ENCODE peak calls at places on chromosomes 5 and 9, in four cellular contexts. Y is right lobe of liver, H is MM.1S, J is endothelial cell of umbilical vein. Z is an unnamed sample. For H3K4me1, the result is how much of the 10 kb centered on the place peaks cover.

GRCh38 chr5:139961435-139962157 is 81.5 kb downstream of the NRG2 start:
- DNase-seq in H (no peak), J (no peak), Y (no peak), Z (no peak)

GRCh38 chr5:58871648-58872242 is 288.9 kb downstream of the RAB3C start:
- DNase-seq in J (peak), Y (no peak), H (peak), Z (no peak)

GRCh38 chr5:151924564-151925395 is at the start of gene GLRA1:
- DNase-seq in H (peak), Y (peak), J (peak), Z (peak)

GRCh38 chr9:128094166-128094949 is 26.3 kb downstream of the SLC25A25 start:
- DNase-seq in Y (peak), J (peak), H (no peak), Z (no peak)

GRCh38 chr9:34256104-34256503 is 73.0 kb downstream of the KIF24 start:
- DNase-seq in H (no peak), J (no peak), Y (no peak), Z (no peak)

GRCh38 chr9:98720402-98720801 is 11.7 kb upstream of the GABBR2 start:
- DNase-seq in H (no peak), Y (no peak), J (no peak), Z (no peak)

GRCh38 chr5:137761560-137761959 is 7.4 kb upstream of the HNRNPA0 start:
- DNase-seq in Y (no peak), H (no peak), J (no peak), Z (no peak)

GRCh38 chr9:215631-216155 is 1.0 kb downstream of the DOCK8 start:
- DNase-seq in H (no peak), Y (no peak), J (no peak), Z (no peak)

GRCh38 chr5:104247260-104247659 is 684.7 kb upstream of the NUDT12 start:
- DNase-seq in J (no peak), H (no peak), Y (no peak), Z (no peak)

GRCh38 chr5:1706021-1706420 is 93.6 kb downstream of the MRPL36 start:
- DNase-seq in Y (no peak), H (no peak), J (no peak), Z (no peak)

GRCh38 chr9:120925535-120926396 is 830 bp downstream of the TRAF1 start:
- DNase-seq in J (peak), H (no peak), Y (no peak), Z (no peak)

GRCh38 chr9:135678236-135679017 is 15.3 kb downstream of the LCN9 start:
- DNase-seq in J (no peak), Y (no peak), H (no peak), Z (no peak)

GRCh38 chr9:88722753-88723152 is 187.8 kb downstream of the NXNL2 start:
- DNase-seq in Y (no peak), J (peak), H (peak), Z (peak)

GRCh38 chr5:142897328-142897727 is 127.2 kb downstream of the ARHGAP26 start:
- DNase-seq in Y (no peak), H (no peak), J (no peak), Z (no peak)
- H3K4me1 ChIP-seq in Y (under half), H (under half), J (under half), Z (under half)

GRCh38 chr5:32155211-32155610 is 18.9 kb downstream of the GOLPH3 start:
- DNase-seq in Y (no peak), J (no peak), H (no peak), Z (no peak)

GRCh38 chr5:32156635-32157034 is 17.5 kb downstream of the GOLPH3 start:
- DNase-seq in H (no peak), Y (no peak), J (no peak), Z (no peak)

GRCh38 chr5:32151198-32151597 is 22.9 kb downstream of the GOLPH3 start:
- DNase-seq in H (no peak), Y (no peak), J (no peak), Z (no peak)

GRCh38 chr5:32157078-32157477 is 17.0 kb downstream of the GOLPH3 start:
- DNase-seq in Y (no peak), J (no peak), H (no peak), Z (no peak)

DNA sequence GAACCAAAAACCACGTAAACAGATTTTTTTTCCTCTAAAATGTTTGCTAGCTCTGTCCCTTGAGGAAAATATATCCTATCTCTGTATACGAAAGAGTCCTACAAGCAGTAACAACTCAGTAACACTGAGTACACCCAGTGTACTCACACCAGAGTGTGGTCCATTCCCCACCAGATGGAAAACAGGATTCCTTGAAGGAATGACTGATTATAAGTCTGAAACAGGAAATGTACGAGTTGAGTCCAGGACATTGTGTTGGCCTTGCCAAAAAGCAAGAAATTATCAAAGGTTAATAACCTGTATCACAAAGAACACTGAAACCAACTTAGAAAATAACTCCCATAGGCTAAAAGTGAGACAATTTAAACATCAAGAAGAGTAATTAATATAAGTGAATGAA is 20.4 kb downstream of the GOLPH3 start:
- DNase-seq in H (no peak), Y (no peak), J (peak), Z (no peak)
- H3K4me1 ChIP-seq in H (under half), Y (under half), J (under half), Z (under half)

DNA sequence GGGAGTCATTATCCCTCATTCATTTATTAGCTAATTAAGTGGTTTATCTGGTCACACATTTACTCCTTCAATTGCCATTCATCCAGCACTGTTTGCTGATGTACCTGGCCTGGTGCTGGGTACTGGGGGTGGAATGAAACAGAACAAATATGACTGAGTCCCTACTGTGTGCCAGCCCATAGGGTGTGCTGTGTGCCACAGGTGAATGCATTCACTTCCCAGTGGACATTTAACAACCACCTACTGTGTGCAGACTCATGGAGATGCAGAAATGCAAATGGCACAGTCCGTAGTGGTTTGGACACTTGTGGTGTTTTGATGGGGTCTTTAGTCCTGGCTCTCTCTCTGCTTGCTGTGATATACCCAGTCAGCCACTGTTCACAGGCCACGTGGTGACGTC is 10.5 kb downstream of the NEK6 start:
- DNase-seq in J (no peak), Y (no peak), H (no peak), Z (no peak)
- H3K4me1 ChIP-seq in J (half or more), Y (under half), H (under half), Z (under half)

GRCh38 chr9:107005201-107005600 is 142.2 kb downstream of the ZNF462 start:
- DNase-seq in H (no peak), Y (no peak), J (no peak), Z (no peak)
- H3K4me1 ChIP-seq in H (under half), Y (under half), J (under half), Z (under half)

GRCh38 chr5:179472641-179473040 is 77.7 kb upstream of the RUFY1 start:
- DNase-seq in H (no peak), Y (no peak), J (no peak), Z (no peak)
- H3K4me1 ChIP-seq in H (under half), Y (under half), J (under half), Z (under half)